ENCODE peak calls at places on chromosomes 6 and 20, in eight cellular contexts. V is dorsolateral prefrontal cortex; H is ovary; Z is SJSA1; F is stimulated activated CD8-positive, alpha-beta memory T cell treated with anti-CD3 and anti-CD28 coated beads, Interleukin-4, amount 100 ng/mL, for 24 hours; K is upper lobe of left lung; G is activated T-helper 1 cell treated with anti-CD3 and anti-CD28 coated beads, Interleukin-12 subunit alpha, Interleukin-12 subunit beta, Interleukin-2, Interleukin-4 antibody, amounts not matched to agents 30 ng/mL and 10 ng/mL and 1 ng/mL, durations not matched to agents 14 hours and 24 hours and 36 hours; I is T-helper 2 cell. B is an unnamed sample.

GRCh38 chr6:124970243-124970642 is 8.0 kb downstream of the RNF217 start:
- DNase-seq in G (no peak), H (no peak), I (no peak), Z (no peak), V (no peak), F (no peak), K (no peak), B (no peak)

GRCh38 chr6:41182069-41183034 is 18.6 kb downstream of the TREML2 start:
- DNase-seq in H (no peak), I (peak), F (no peak), G (peak), K (no peak), V (no peak), Z (peak), B (peak)

GRCh38 chr6:163264662-163265035 is 149.9 kb upstream of the QKI start:
- DNase-seq in V (no peak), I (no peak), H (no peak), G (no peak), Z (no peak), F (no peak), K (no peak), B (no peak)

GRCh38 chr6:160995271-160995670 is 3.7 kb downstream of the MAP3K4 start:
- DNase-seq in G (no peak), H (no peak), K (no peak), I (no peak), V (no peak), F (no peak), Z (no peak), B (no peak)

GRCh38 chr6:39725632-39725997 is 407 bp upstream of the KIF6 start:
- DNase-seq in H (no peak), K (no peak), F (no peak), G (no peak), V (no peak), Z (no peak), I (no peak), B (no peak)

GRCh38 chr6:143675946-143676345 is 1.8 kb upstream of the PHACTR2 start:
- DNase-seq in Z (no peak), H (no peak), K (no peak), G (no peak), V (no peak), F (no peak), I (no peak), B (no peak)

GRCh38 chr20:63183422-63184146 is 32.3 kb downstream of the YTHDF1 start:
- DNase-seq in I (peak), V (peak), H (no peak), G (peak), K (peak), Z (peak), F (peak), B (no peak)

GRCh38 chr20:40797425-40797824 is 108.4 kb upstream of the MAFB start:
- DNase-seq in G (no peak), H (no peak), K (no peak), Z (no peak), F (no peak), V (no peak), I (peak), B (no peak)

GRCh38 chr6:129502261-129502660 is 207.7 kb downstream of the ARHGAP18 start:
- DNase-seq in V (no peak), H (no peak), G (no peak), Z (no peak), F (no peak), K (no peak), I (no peak), B (no peak)

GRCh38 chr6:3194535-3195376 is 32.7 kb downstream of the TUBB2B start:
- DNase-seq in K (no peak), G (no peak), I (peak), H (no peak), F (no peak), V (peak), Z (no peak), B (no peak)

GRCh38 chr6:29965873-29966601 is 23.7 kb downstream of the HLA-A start:
- DNase-seq in I (peak), V (peak), Z (peak), G (peak), H (peak), F (no peak), K (peak), B (peak)

GRCh38 chr20:43658068-43658722 is 8.7 kb upstream of the MYBL2 start:
- DNase-seq in I (peak), F (no peak), Z (no peak), H (no peak), K (no peak), V (no peak), G (peak), B (no peak)

GRCh38 chr20:10131612-10132345 is 86.9 kb upstream of the SNAP25 start:
- DNase-seq in I (no peak), K (peak), G (no peak), H (peak), V (peak), Z (no peak), F (no peak), B (no peak)

GRCh38 chr6:132961610-132962009 is 147.2 kb downstream of the RPS12 start:
- DNase-seq in V (no peak), H (no peak), I (peak), K (no peak), F (no peak), Z (no peak), G (no peak), B (no peak)

GRCh38 chr20:10487354-10488115 is 52.4 kb downstream of the SLX4IP start:
- DNase-seq in H (no peak), G (no peak), K (no peak), I (no peak), V (no peak), F (no peak), Z (no peak), B (no peak)

GRCh38 chr6:96812077-96812703 is 25.1 kb downstream of the GPR63 start:
- DNase-seq in K (no peak), F (no peak), G (no peak), H (no peak), Z (no peak), I (no peak), V (no peak), B (no peak)

GRCh38 chr6:35049885-35050284 is 91.3 kb downstream of the TCP11 start:
- DNase-seq in H (no peak), G (no peak), I (no peak), K (no peak), Z (peak), F (no peak), V (peak), B (no peak)

GRCh38 chr20:15814360-15814759 is 758.9 kb downstream of the KIF16B start:
- DNase-seq in I (no peak), G (no peak), Z (no peak), K (no peak), H (no peak), F (no peak), V (no peak), B (no peak)

GRCh38 chr6:16769131-16769985 is 8.1 kb upstream of the ATXN1 start:
- DNase-seq in K (no peak), Z (peak), V (no peak), I (peak), G (peak), F (peak), H (no peak), B (peak)

GRCh38 chr6:3696525-3696924 is 55.0 kb downstream of the PXDC1 start:
- DNase-seq in I (no peak), G (no peak), K (no peak), Z (no peak), H (no peak), V (no peak), F (no peak), B (no peak)

GRCh38 chr6:42332916-42333315 is 115.3 kb upstream of the MRPS10 start:
- DNase-seq in I (no peak), H (no peak), K (no peak), V (no peak), G (no peak), F (no peak), Z (no peak), B (no peak)